ENCODE peak calls at places on chromosomes 11 and 22, in four cellular contexts. V is K562, N is HepG2, B is SK-N-SH. Q is an unnamed sample.

GRCh38 chr22:42889290-42889689 is 32.2 kb upstream of the ARFGAP3 start:
- DNase-seq in V (no peak), N (no peak), B (no peak), Q (peak)

GRCh38 chr22:19503367-19503766 is 20.8 kb downstream of the CLDN5 start:
- DNase-seq in V (no peak), N (no peak), B (no peak), Q (no peak)

GRCh38 chr11:64306876-64307622 is 1.7 kb downstream of the ESRRA start:
- DNase-seq in V (no peak), N (peak), B (no peak), Q (no peak)

GRCh38 chr11:17478064-17478463 is 1.4 kb upstream of the ABCC8 start:
- DNase-seq in V (no peak), N (no peak), B (no peak), Q (no peak)

GRCh38 chr11:121249039-121249663 is 43.4 kb upstream of the SC5D start:
- DNase-seq in V (peak), N (peak), B (peak), Q (no peak)

GRCh38 chr22:31595271-31595670 is 66.7 kb downstream of the PISD start:
- DNase-seq in V (no peak), N (no peak), B (no peak), Q (no peak)

GRCh38 chr11:129992161-129992944 is 10.3 kb downstream of the PRDM10 start:
- DNase-seq in V (peak), N (peak), B (peak), Q (no peak)

GRCh38 chr11:73862971-73863370 is 13.7 kb downstream of the COA4 start:
- DNase-seq in V (no peak), N (no peak), B (no peak), Q (no peak)

GRCh38 chr11:69704508-69705245 is 855 bp upstream of the FGF19 start:
- DNase-seq in V (peak), N (no peak), B (peak), Q (no peak)

GRCh38 chr11:35367491-35367890 is 51.9 kb downstream of the SLC1A2 start:
- DNase-seq in V (no peak), N (no peak), B (no peak), Q (no peak)

GRCh38 chr11:81907996-81908395 is 825.7 kb downstream of the FAM181B start:
- DNase-seq in V (no peak), N (no peak), B (no peak), Q (no peak)

GRCh38 chr22:47997612-47998011 is 1235.2 kb downstream of the TBC1D22A start:
- DNase-seq in V (no peak), N (no peak), B (no peak), Q (no peak)

GRCh38 chr11:73308003-73308962 is at the start of gene ARHGEF17:
- DNase-seq in V (peak), N (peak), B (peak), Q (no peak)

GRCh38 chr22:29112102-29112501 is 39.3 kb downstream of the KREMEN1 start:
- DNase-seq in V (no peak), N (no peak), B (no peak), Q (no peak)

GRCh38 chr22:44338183-44338812 is 25.5 kb upstream of the SHISAL1 start:
- DNase-seq in V (no peak), N (no peak), B (no peak), Q (no peak)

GRCh38 chr22:40728731-40729189 is 49.5 kb downstream of the MCHR1 start:
- DNase-seq in V (no peak), N (no peak), B (no peak), Q (no peak)

GRCh38 chr22:35348703-35349102 is 32.2 kb upstream of the HMOX1 start:
- DNase-seq in V (no peak), N (no peak), B (no peak), Q (no peak)

GRCh38 chr11:28743101-28743550 is 634.9 kb downstream of the METTL15 start:
- DNase-seq in V (no peak), N (no peak), B (no peak), Q (no peak)

GRCh38 chr11:34052608-34053160 is 1.2 kb downstream of the CAPRIN1 start:
- DNase-seq in V (peak), N (no peak), B (peak), Q (no peak)

GRCh38 chr11:77967753-77968152 is 26.7 kb downstream of the INTS4 start:
- DNase-seq in V (no peak), N (no peak), B (no peak), Q (no peak)

GRCh38 chr22:36456459-36456835 is 25.0 kb downstream of the TXN2 start:
- DNase-seq in V (no peak), N (no peak), B (no peak), Q (no peak)
- TF ChIP-seq CHD2 in V (no peak), N (no peak), B (no peak), Q (no peak)

GRCh38 chr22:45866398-45867117 is 110.4 kb downstream of the WNT7B start:
- DNase-seq in V (no peak), N (no peak), B (peak), Q (no peak)

GRCh38 chr22:45868586-45869443 is 108.1 kb downstream of the WNT7B start:
- DNase-seq in V (no peak), N (no peak), B (no peak), Q (no peak)

GRCh38 chr22:45867906-45868555 is 108.9 kb downstream of the WNT7B start:
- DNase-seq in V (no peak), N (no peak), B (no peak), Q (no peak)

GRCh38 chr22:45865561-45866397 is 111.2 kb downstream of the WNT7B start:
- DNase-seq in V (no peak), N (no peak), B (no peak), Q (no peak)

GRCh38 chr22:45867118-45867905 is 109.7 kb downstream of the WNT7B start:
- DNase-seq in V (no peak), N (no peak), B (peak), Q (no peak)
- TF ChIP-seq NFIC in V (no peak), N (no peak), B (no peak), Q (no peak)

GRCh38 chr11:93579187-93579773 is 36.1 kb upstream of the SMCO4 start:
- DNase-seq in V (no peak), N (no peak), B (no peak), Q (no peak)

GRCh38 chr11:93573184-93573583 is 30.0 kb upstream of the SMCO4 start:
- DNase-seq in V (no peak), N (no peak), B (no peak), Q (no peak)

GRCh38 chr11:93572621-93573020 is 29.4 kb upstream of the SMCO4 start:
- DNase-seq in V (no peak), N (no peak), B (no peak), Q (no peak)

GRCh38 chr11:93574821-93575220 is 31.6 kb upstream of the SMCO4 start:
- DNase-seq in V (no peak), N (no peak), B (no peak), Q (no peak)

DNA sequence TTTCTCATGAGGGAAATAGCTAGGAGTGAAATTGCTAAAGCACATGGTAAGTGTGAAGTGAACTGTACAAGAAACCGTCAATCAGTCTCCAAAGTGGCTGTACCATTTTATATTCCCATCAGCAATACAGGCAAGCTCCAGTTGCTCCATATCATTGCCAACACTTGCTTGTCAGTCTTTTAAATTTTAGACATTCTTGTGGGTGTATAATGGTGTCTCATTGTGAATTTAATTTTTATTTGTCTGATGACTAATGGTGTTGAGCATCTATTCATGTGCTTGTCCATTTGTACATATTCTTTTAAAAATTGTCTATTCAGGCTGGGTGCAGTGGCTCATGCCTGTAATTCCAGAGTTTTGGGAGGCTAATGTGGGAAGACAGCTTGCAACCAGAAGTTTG is 34.1 kb upstream of the SMCO4 start:
- DNase-seq in V (no peak), N (no peak), B (no peak), Q (no peak)
- TF ChIP-seq CHD2 in V (no peak), N (no peak), B (no peak), Q (no peak)

GRCh38 chr11:75286826-75287465 is 46.4 kb downstream of the TPBGL start:
- DNase-seq in V (no peak), N (no peak), B (no peak), Q (no peak)

GRCh38 chr11:75283391-75283931 is 42.9 kb downstream of the TPBGL start:
- DNase-seq in V (no peak), N (no peak), B (peak), Q (no peak)

GRCh38 chr11:75288846-75289760 is 48.5 kb downstream of the TPBGL start:
- DNase-seq in V (no peak), N (no peak), B (no peak), Q (no peak)

GRCh38 chr11:75287579-75287978 is 47.0 kb downstream of the TPBGL start:
- DNase-seq in V (no peak), N (no peak), B (no peak), Q (no peak)

GRCh38 chr11:75285776-75286360 is 45.3 kb downstream of the TPBGL start:
- DNase-seq in V (no peak), N (no peak), B (no peak), Q (no peak)
- TF ChIP-seq NFIC in V (no peak), N (no peak), B (no peak), Q (no peak)

DNA sequence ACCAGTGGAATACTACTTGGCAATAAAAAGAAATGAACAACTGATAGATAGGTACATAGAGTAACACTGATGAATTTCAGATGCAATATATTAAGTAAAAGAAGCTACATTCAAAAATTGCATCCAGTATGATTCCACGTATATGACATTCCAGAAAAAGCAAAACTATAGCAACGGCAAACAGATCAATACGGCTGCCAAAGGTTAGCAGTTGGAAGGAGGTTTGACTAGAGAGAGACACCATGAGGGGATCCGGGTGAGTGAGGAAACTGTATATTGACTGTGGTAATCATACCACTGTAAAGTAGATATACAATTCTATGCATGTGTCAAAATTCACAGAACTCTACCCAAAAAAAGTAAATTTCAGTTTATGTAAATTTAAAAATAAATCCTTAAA is 28.7 kb downstream of the CADM1 start:
- DNase-seq in V (no peak), N (peak), B (no peak), Q (no peak)
- TF ChIP-seq CHD2 in V (no peak), N (no peak), B (no peak), Q (no peak)

GRCh38 chr22:20802452-20802851 is 28.5 kb downstream of the SERPIND1 start:
- DNase-seq in V (no peak), N (no peak), B (no peak), Q (no peak)

GRCh38 chr22:20804650-20805049 is 30.7 kb downstream of the SERPIND1 start:
- DNase-seq in V (no peak), N (no peak), B (no peak), Q (no peak)

GRCh38 chr22:20805972-20806471 is 32.1 kb downstream of the SERPIND1 start:
- DNase-seq in V (peak), N (no peak), B (no peak), Q (no peak)

GRCh38 chr22:20802922-20803553 is 29.1 kb downstream of the SERPIND1 start:
- DNase-seq in V (no peak), N (no peak), B (no peak), Q (no peak)

DNA sequence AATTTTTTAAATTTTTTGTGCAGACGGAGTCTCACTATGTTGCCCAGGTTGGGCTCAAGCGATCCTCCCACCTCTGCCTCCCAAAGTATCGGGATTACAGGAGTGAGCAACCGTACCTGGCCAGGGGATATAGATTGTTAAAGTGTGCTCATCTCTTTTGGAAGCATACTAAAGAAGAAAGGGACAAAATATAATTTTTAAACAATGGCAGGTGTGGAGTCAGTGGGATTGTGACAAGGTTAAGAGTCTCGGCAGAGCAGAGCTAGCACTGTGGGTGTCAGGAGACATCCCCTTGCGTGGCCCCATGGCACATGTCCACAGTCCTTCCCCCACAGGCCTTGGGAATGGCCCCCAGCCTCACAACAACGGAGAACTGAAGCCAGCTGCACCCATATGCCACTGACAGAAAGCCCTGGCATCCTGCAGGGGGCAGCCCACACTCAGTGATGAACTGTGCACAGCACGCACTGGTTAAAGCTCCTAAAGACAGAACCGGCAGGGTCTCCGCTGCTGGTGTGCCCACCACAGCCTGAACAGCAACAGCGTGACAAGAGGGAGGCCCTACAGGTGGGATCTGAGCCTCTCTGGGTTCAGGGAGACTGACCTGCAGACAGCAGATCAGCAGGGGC is 29.9 kb downstream of the SERPIND1 start:
- DNase-seq in V (peak), N (peak), B (peak), Q (no peak)
- TF ChIP-seq NFIC in V (no peak), N (no peak), B (no peak), Q (no peak)

DNA sequence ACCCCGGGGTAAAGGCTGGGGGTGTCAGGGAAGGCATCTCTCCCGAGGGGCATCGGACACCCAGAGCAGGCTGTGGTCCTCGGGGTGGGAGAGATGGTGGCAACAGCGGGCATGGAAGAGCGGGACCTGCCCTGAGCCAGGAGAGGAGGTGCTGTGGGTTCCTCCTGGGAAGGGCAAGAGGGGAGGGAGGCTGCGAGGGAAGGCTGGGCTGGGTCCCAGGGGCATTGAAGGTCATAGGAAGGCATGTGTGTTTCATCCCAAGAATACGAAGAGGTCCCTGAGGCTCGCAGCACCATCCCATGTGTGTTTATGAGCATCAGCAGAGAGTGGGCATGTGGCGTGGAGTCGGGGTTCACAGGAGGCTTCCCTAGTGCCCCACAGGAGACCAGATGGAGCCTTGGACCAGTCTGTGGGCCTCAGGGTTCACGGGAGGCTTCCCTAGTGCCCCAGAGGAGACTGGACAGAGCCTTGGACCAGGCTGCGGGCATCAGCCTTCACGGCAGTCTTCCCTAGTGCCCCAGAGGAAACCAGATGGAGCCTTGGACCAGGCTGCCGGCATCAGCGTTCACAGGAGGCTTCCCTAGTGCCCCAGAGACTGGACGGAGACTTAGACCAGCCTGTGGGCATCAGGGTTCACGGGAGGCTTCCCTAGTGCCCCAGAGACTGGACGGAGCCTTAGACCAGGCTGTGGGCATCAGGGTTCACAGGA is 420.6 kb downstream of the BRD1 start:
- DNase-seq in V (no peak), N (no peak), B (no peak), Q (no peak)
- TF ChIP-seq CHD2 in V (no peak), N (no peak), B (no peak), Q (no peak)

Q was measured in GM12878.